ENCODE peak calls at places on chromosomes 1 and 21, in six cellular contexts. One of them, this sample, is unnamed.

GRCh38 chr1:156153362-156153761 is at the start of gene SEMA4A:
- DNase-seq in IMR-90: no peak
- DNase-seq in AG04450: no peak
- DNase-seq in K562: no peak
- DNase-seq in fibroblast of lung: no peak
- DNase-seq in cardiac fibroblast: no peak
- DNase-seq in this sample: no peak

GRCh38 chr1:183711691-183712401 is 58.7 kb upstream of the APOBEC4 start:
- DNase-seq in AG04450: no peak
- DNase-seq in fibroblast of lung: peak
- DNase-seq in IMR-90: peak
- DNase-seq in cardiac fibroblast: peak
- DNase-seq in K562: no peak
- DNase-seq in this sample: no peak

GRCh38 chr1:82377201-82377884 is 576.6 kb downstream of the ADGRL2 start:
- DNase-seq in AG04450: no peak
- DNase-seq in fibroblast of lung: peak
- DNase-seq in cardiac fibroblast: no peak
- DNase-seq in K562: no peak
- DNase-seq in IMR-90: no peak
- DNase-seq in this sample: no peak

GRCh38 chr1:230745071-230745470 is 2.1 kb upstream of the CAPN9 start:
- DNase-seq in fibroblast of lung: no peak
- DNase-seq in cardiac fibroblast: no peak
- DNase-seq in AG04450: no peak
- DNase-seq in K562: no peak
- DNase-seq in IMR-90: no peak
- DNase-seq in this sample: no peak

GRCh38 chr1:71587961-71588360 is 507.1 kb upstream of the ZRANB2 start:
- DNase-seq in AG04450: peak
- DNase-seq in K562: no peak
- DNase-seq in fibroblast of lung: peak
- DNase-seq in cardiac fibroblast: peak
- DNase-seq in IMR-90: peak
- DNase-seq in this sample: no peak

GRCh38 chr1:212167098-212167497 is 118.1 kb upstream of the PPP2R5A start:
- DNase-seq in K562: no peak
- DNase-seq in cardiac fibroblast: peak
- DNase-seq in fibroblast of lung: no peak
- DNase-seq in IMR-90: peak
- DNase-seq in AG04450: peak
- DNase-seq in this sample: no peak

GRCh38 chr1:243234978-243235657 is 20.0 kb downstream of the CEP170 start:
- DNase-seq in IMR-90: peak
- DNase-seq in cardiac fibroblast: peak
- DNase-seq in K562: no peak
- DNase-seq in AG04450: peak
- DNase-seq in fibroblast of lung: peak
- DNase-seq in this sample: no peak

GRCh38 chr1:3564921-3565831 is 46.1 kb downstream of the MEGF6 start:
- DNase-seq in AG04450: no peak
- DNase-seq in fibroblast of lung: no peak
- DNase-seq in cardiac fibroblast: peak
- DNase-seq in K562: peak
- DNase-seq in IMR-90: peak
- DNase-seq in this sample: peak

GRCh38 chr1:228164561-228165371 is 838 bp upstream of the IBA57 start:
- DNase-seq in IMR-90: no peak
- DNase-seq in K562: no peak
- DNase-seq in cardiac fibroblast: no peak
- DNase-seq in AG04450: no peak
- DNase-seq in fibroblast of lung: no peak
- DNase-seq in this sample: no peak

GRCh38 chr1:42480921-42481320 is 17.8 kb downstream of the CCDC30 start:
- DNase-seq in cardiac fibroblast: no peak
- DNase-seq in fibroblast of lung: no peak
- DNase-seq in IMR-90: no peak
- DNase-seq in AG04450: no peak
- DNase-seq in K562: no peak
- DNase-seq in this sample: no peak

GRCh38 chr21:43209575-43210453 is 41.0 kb downstream of the CRYAA start:
- DNase-seq in IMR-90: peak
- DNase-seq in AG04450: no peak
- DNase-seq in cardiac fibroblast: peak
- DNase-seq in fibroblast of lung: peak
- DNase-seq in K562: no peak
- DNase-seq in this sample: no peak

GRCh38 chr1:177567393-177567792 is 396.6 kb downstream of the BRINP2 start:
- DNase-seq in IMR-90: peak
- DNase-seq in fibroblast of lung: no peak
- DNase-seq in AG04450: peak
- DNase-seq in K562: no peak
- DNase-seq in cardiac fibroblast: peak
- DNase-seq in this sample: peak

GRCh38 chr1:204075116-204075636 is 2.3 kb downstream of the SOX13 start:
- DNase-seq in cardiac fibroblast: no peak
- DNase-seq in fibroblast of lung: no peak
- DNase-seq in AG04450: no peak
- DNase-seq in IMR-90: no peak
- DNase-seq in K562: no peak
- DNase-seq in this sample: peak

GRCh38 chr1:159092398-159092760 is 15.8 kb upstream of the AIM2 start:
- DNase-seq in IMR-90: no peak
- DNase-seq in fibroblast of lung: no peak
- DNase-seq in K562: no peak
- DNase-seq in AG04450: no peak
- DNase-seq in cardiac fibroblast: no peak
- DNase-seq in this sample: no peak

GRCh38 chr1:213989071-213989739 is 1.4 kb downstream of the PROX1 start:
- DNase-seq in cardiac fibroblast: no peak
- DNase-seq in K562: no peak
- DNase-seq in fibroblast of lung: no peak
- DNase-seq in IMR-90: no peak
- DNase-seq in AG04450: no peak
- DNase-seq in this sample: no peak

GRCh38 chr1:211947396-211948295 is 87.7 kb downstream of the INTS7 start:
- DNase-seq in AG04450: no peak
- DNase-seq in IMR-90: no peak
- DNase-seq in fibroblast of lung: no peak
- DNase-seq in K562: no peak
- DNase-seq in cardiac fibroblast: no peak
- DNase-seq in this sample: no peak

GRCh38 chr1:12386130-12386529 is 156.3 kb downstream of the VPS13D start:
- DNase-seq in IMR-90: no peak
- DNase-seq in fibroblast of lung: peak
- DNase-seq in AG04450: no peak
- DNase-seq in cardiac fibroblast: no peak
- DNase-seq in K562: no peak
- DNase-seq in this sample: no peak

GRCh38 chr1:20403423-20404145 is 82.4 kb downstream of the CAMK2N1 start:
- DNase-seq in cardiac fibroblast: no peak
- DNase-seq in fibroblast of lung: no peak
- DNase-seq in K562: no peak
- DNase-seq in IMR-90: no peak
- DNase-seq in AG04450: no peak
- DNase-seq in this sample: no peak

DNA sequence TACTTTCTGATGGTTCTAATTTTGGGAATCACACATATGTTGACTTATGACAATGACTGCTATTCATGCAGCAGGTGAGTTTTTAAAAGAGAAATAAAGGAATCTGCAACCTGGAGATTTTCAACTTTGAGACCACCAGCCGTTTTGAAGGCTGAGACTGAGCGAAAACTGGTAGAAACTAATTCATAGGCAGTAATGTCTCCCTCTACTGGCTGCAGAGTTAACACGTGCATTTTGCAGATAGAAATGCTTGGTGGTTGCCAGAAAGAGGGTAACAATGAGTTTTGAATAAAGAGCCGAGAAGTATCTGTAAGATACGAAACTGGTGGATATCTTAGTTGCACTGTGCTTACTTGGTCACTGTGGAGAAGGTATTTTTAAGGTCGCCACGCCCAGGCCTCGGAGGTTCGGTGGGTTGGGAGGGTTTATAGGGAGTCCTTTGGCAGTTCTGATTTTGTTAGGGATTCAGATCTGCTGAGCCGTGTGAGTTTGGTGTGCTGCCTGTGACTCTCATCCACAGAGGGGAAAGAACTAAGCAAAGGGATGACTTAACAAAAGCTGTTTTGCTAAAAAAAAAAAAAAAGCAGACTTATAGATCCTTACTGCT is 83.0 kb downstream of the RYR2 start:
- DNase-seq in K562: peak
- DNase-seq in IMR-90: no peak
- DNase-seq in AG04450: no peak
- DNase-seq in cardiac fibroblast: peak
- DNase-seq in fibroblast of lung: no peak
- DNase-seq in this sample: peak
- TF ChIP-seq CTCF in K562: peak
- TF ChIP-seq CTCF in IMR-90: no peak
- TF ChIP-seq CTCF in AG04450: no peak
- TF ChIP-seq CTCF in cardiac fibroblast: no peak
- TF ChIP-seq CTCF in fibroblast of lung: peak
- TF ChIP-seq CTCF in this sample: peak

DNA sequence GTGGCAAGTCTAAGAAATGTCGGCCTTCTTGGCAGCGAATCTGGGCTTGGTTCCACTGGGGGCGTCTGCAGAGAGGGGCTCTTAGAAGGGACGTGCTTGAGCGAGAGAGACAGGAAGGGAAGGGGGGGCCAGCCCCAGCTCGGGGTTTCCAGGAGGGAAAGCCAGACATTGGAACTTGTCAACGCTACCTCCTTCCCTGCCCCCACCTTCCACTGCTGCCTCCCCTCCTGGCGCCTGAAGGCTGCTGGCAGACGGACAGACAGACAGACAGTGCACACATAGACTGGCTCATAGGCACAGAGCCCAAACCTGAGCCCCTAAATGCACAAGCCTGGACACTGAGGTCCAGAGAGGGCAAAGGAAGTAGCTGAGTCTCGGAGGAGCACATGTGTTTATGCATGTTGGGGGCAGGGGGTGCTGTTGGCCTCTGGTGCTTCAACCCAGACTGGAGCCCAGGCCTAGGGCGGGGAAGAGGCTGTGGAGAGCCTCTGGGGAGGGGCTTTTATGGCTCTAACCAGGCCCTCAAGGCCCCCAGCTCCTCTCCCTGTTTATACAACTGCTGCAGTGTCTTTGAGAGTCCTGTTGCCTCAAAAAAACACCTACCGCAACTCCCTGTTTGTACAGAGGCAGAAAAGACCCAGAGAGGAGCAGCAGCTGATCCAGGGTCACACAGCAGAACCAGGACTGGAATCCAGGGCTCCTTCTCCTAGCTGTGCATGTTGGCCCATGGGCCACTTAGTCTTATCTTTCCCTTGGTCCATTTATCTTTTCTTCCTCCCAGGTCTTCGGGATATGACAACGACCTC is 33.1 kb upstream of the WASF2 start:
- DNase-seq in AG04450: no peak
- DNase-seq in cardiac fibroblast: peak
- DNase-seq in fibroblast of lung: no peak
- DNase-seq in IMR-90: no peak
- DNase-seq in K562: peak
- DNase-seq in this sample: peak
- TF ChIP-seq CTCF in AG04450: peak
- TF ChIP-seq CTCF in cardiac fibroblast: peak
- TF ChIP-seq CTCF in fibroblast of lung: peak
- TF ChIP-seq CTCF in IMR-90: peak
- TF ChIP-seq CTCF in K562: peak
- TF ChIP-seq CTCF in this sample: no peak

GRCh38 chr21:32776743-32777142 is 5.2 kb upstream of the PAXBP1 start:
- DNase-seq in AG04450: no peak
- DNase-seq in K562: no peak
- DNase-seq in fibroblast of lung: no peak
- DNase-seq in cardiac fibroblast: no peak
- DNase-seq in IMR-90: no peak
- DNase-seq in this sample: no peak

GRCh38 chr21:32777269-32777668 is 5.7 kb upstream of the PAXBP1 start:
- DNase-seq in IMR-90: peak
- DNase-seq in AG04450: no peak
- DNase-seq in K562: no peak
- DNase-seq in fibroblast of lung: no peak
- DNase-seq in cardiac fibroblast: no peak
- DNase-seq in this sample: no peak

GRCh38 chr21:32779983-32780382 is 8.4 kb upstream of the PAXBP1 start:
- DNase-seq in IMR-90: no peak
- DNase-seq in K562: no peak
- DNase-seq in cardiac fibroblast: no peak
- DNase-seq in AG04450: no peak
- DNase-seq in fibroblast of lung: no peak
- DNase-seq in this sample: no peak

GRCh38 chr21:32782698-32783097 is 11.1 kb upstream of the PAXBP1 start:
- DNase-seq in cardiac fibroblast: no peak
- DNase-seq in K562: no peak
- DNase-seq in fibroblast of lung: no peak
- DNase-seq in IMR-90: no peak
- DNase-seq in AG04450: no peak
- DNase-seq in this sample: no peak
- TF ChIP-seq CTCF in cardiac fibroblast: no peak
- TF ChIP-seq CTCF in K562: no peak
- TF ChIP-seq CTCF in fibroblast of lung: no peak
- TF ChIP-seq CTCF in IMR-90: no peak
- TF ChIP-seq CTCF in AG04450: no peak
- TF ChIP-seq CTCF in this sample: no peak

GRCh38 chr1:182704677-182705076 is 20.3 kb upstream of the RGS8 start:
- DNase-seq in IMR-90: no peak
- DNase-seq in cardiac fibroblast: no peak
- DNase-seq in K562: no peak
- DNase-seq in AG04450: no peak
- DNase-seq in fibroblast of lung: no peak
- DNase-seq in this sample: no peak

GRCh38 chr1:182699673-182700350 is 15.4 kb upstream of the RGS8 start:
- DNase-seq in IMR-90: no peak
- DNase-seq in K562: no peak
- DNase-seq in cardiac fibroblast: peak
- DNase-seq in AG04450: no peak
- DNase-seq in fibroblast of lung: peak
- DNase-seq in this sample: peak

GRCh38 chr1:182700351-182700709 is 15.9 kb upstream of the RGS8 start:
- DNase-seq in cardiac fibroblast: no peak
- DNase-seq in IMR-90: no peak
- DNase-seq in K562: no peak
- DNase-seq in fibroblast of lung: peak
- DNase-seq in AG04450: no peak
- DNase-seq in this sample: no peak

GRCh38 chr1:182703539-182703938 is 19.2 kb upstream of the RGS8 start:
- DNase-seq in K562: no peak
- DNase-seq in fibroblast of lung: no peak
- DNase-seq in AG04450: no peak
- DNase-seq in cardiac fibroblast: no peak
- DNase-seq in IMR-90: no peak
- DNase-seq in this sample: no peak

GRCh38 chr1:182702826-182703524 is 18.6 kb upstream of the RGS8 start:
- DNase-seq in K562: no peak
- DNase-seq in IMR-90: no peak
- DNase-seq in AG04450: no peak
- DNase-seq in cardiac fibroblast: no peak
- DNase-seq in fibroblast of lung: no peak
- DNase-seq in this sample: no peak
- TF ChIP-seq CTCF in K562: no peak
- TF ChIP-seq CTCF in IMR-90: no peak
- TF ChIP-seq CTCF in AG04450: no peak
- TF ChIP-seq CTCF in cardiac fibroblast: no peak
- TF ChIP-seq CTCF in fibroblast of lung: no peak
- TF ChIP-seq CTCF in this sample: no peak

This sample was measured in endothelial cell.